ENCODE peak calls at places on chromosomes 13 and 19, in nine cellular contexts. One of them, this sample, is unnamed.

GRCh38 chr19:10288662-10289166 is 1.0 kb upstream of the ICAM5 start:
- DNase-seq in SK-N-SH: peak; percentile 83
- DNase-seq in Caco-2: peak; percentile 82
- DNase-seq in kidney: no peak
- DNase-seq in hepatocyte: no peak
- DNase-seq in PC-9: peak; percentile 71
- DNase-seq in heart left ventricle: no peak
- DNase-seq in H9: peak; percentile 84
- DNase-seq in neural progenitor cell: peak; percentile 76
- DNase-seq in this sample: no peak

GRCh38 chr13:42396901-42397670 is 125.1 kb downstream of the AKAP11 start:
- DNase-seq in hepatocyte: no peak
- DNase-seq in Caco-2: no peak
- DNase-seq in kidney: no peak
- DNase-seq in neural progenitor cell: no peak
- DNase-seq in heart left ventricle: no peak
- DNase-seq in PC-9: no peak
- DNase-seq in SK-N-SH: no peak
- DNase-seq in H9: no peak
- DNase-seq in this sample: no peak

GRCh38 chr19:53808710-53809125 is 15.4 kb downstream of the NLRP12 start:
- DNase-seq in SK-N-SH: peak; percentile 49
- DNase-seq in Caco-2: no peak
- DNase-seq in heart left ventricle: no peak
- DNase-seq in PC-9: peak; percentile 29
- DNase-seq in H9: peak; percentile 66
- DNase-seq in hepatocyte: peak; percentile 45
- DNase-seq in kidney: no peak
- DNase-seq in neural progenitor cell: peak; percentile 68
- DNase-seq in this sample: no peak

GRCh38 chr19:6639439-6639838 is 30.5 kb downstream of the TNFSF14 start:
- DNase-seq in Caco-2: no peak
- DNase-seq in hepatocyte: no peak
- DNase-seq in PC-9: no peak
- DNase-seq in heart left ventricle: no peak
- DNase-seq in kidney: no peak
- DNase-seq in H9: no peak
- DNase-seq in neural progenitor cell: no peak
- DNase-seq in SK-N-SH: no peak
- DNase-seq in this sample: no peak

GRCh38 chr13:72763411-72763810 is 18.3 kb downstream of the DIS3 start:
- DNase-seq in neural progenitor cell: no peak
- DNase-seq in H9: no peak
- DNase-seq in PC-9: no peak
- DNase-seq in SK-N-SH: no peak
- DNase-seq in heart left ventricle: no peak
- DNase-seq in Caco-2: no peak
- DNase-seq in kidney: no peak
- DNase-seq in hepatocyte: no peak
- DNase-seq in this sample: no peak

GRCh38 chr13:51778407-51778806 is 25.6 kb downstream of the DHRS12 start:
- DNase-seq in heart left ventricle: no peak
- DNase-seq in Caco-2: no peak
- DNase-seq in hepatocyte: no peak
- DNase-seq in SK-N-SH: no peak
- DNase-seq in neural progenitor cell: no peak
- DNase-seq in H9: no peak
- DNase-seq in PC-9: no peak
- DNase-seq in kidney: no peak
- DNase-seq in this sample: no peak

GRCh38 chr19:8575467-8575997 is 1.7 kb downstream of the MYO1F start:
- DNase-seq in SK-N-SH: no peak
- DNase-seq in kidney: no peak
- DNase-seq in Caco-2: no peak
- DNase-seq in H9: peak; percentile 69
- DNase-seq in neural progenitor cell: no peak
- DNase-seq in PC-9: peak; percentile 22
- DNase-seq in hepatocyte: no peak
- DNase-seq in heart left ventricle: no peak
- DNase-seq in this sample: no peak

GRCh38 chr19:29665826-29666633 is 769 bp downstream of the PLEKHF1 start:
- DNase-seq in kidney: peak; percentile 84
- DNase-seq in Caco-2: peak; percentile 27
- DNase-seq in SK-N-SH: peak; percentile 70
- DNase-seq in H9: peak; percentile 86
- DNase-seq in hepatocyte: peak; percentile 39
- DNase-seq in heart left ventricle: peak; percentile 69
- DNase-seq in neural progenitor cell: peak; percentile 62
- DNase-seq in PC-9: peak; percentile 76
- DNase-seq in this sample: peak; percentile 37

GRCh38 chr13:82364525-82364924 is 1517.7 kb downstream of the SLITRK1 start:
- DNase-seq in Caco-2: no peak
- DNase-seq in hepatocyte: no peak
- DNase-seq in neural progenitor cell: no peak
- DNase-seq in kidney: no peak
- DNase-seq in SK-N-SH: no peak
- DNase-seq in heart left ventricle: no peak
- DNase-seq in PC-9: no peak
- DNase-seq in H9: no peak
- DNase-seq in this sample: no peak

GRCh38 chr19:8305798-8306197 is 2.4 kb downstream of the CD320 start:
- DNase-seq in neural progenitor cell: no peak
- DNase-seq in Caco-2: no peak
- DNase-seq in heart left ventricle: peak; percentile 7
- DNase-seq in H9: no peak
- DNase-seq in kidney: peak; percentile 35
- DNase-seq in hepatocyte: no peak
- DNase-seq in SK-N-SH: no peak
- DNase-seq in PC-9: no peak
- DNase-seq in this sample: no peak

GRCh38 chr19:34835952-34836351 is 62.9 kb upstream of the ZNF599 start:
- DNase-seq in H9: no peak
- DNase-seq in PC-9: no peak
- DNase-seq in kidney: no peak
- DNase-seq in SK-N-SH: no peak
- DNase-seq in Caco-2: no peak
- DNase-seq in neural progenitor cell: no peak
- DNase-seq in hepatocyte: no peak
- DNase-seq in heart left ventricle: no peak
- DNase-seq in this sample: no peak

GRCh38 chr13:79581870-79582315 is 100.9 kb downstream of the NDFIP2 start:
- DNase-seq in Caco-2: no peak
- DNase-seq in kidney: no peak
- DNase-seq in heart left ventricle: peak; percentile 25
- DNase-seq in SK-N-SH: no peak
- DNase-seq in H9: peak; percentile 38
- DNase-seq in PC-9: peak; percentile 40
- DNase-seq in hepatocyte: no peak
- DNase-seq in neural progenitor cell: peak; percentile 65
- DNase-seq in this sample: no peak

GRCh38 chr19:48436586-48436985 is 9.2 kb upstream of the GRWD1 start:
- DNase-seq in neural progenitor cell: no peak
- DNase-seq in PC-9: no peak
- DNase-seq in H9: no peak
- DNase-seq in kidney: no peak
- DNase-seq in hepatocyte: no peak
- DNase-seq in heart left ventricle: no peak
- DNase-seq in SK-N-SH: peak; percentile 22
- DNase-seq in Caco-2: no peak
- DNase-seq in this sample: no peak

DNA sequence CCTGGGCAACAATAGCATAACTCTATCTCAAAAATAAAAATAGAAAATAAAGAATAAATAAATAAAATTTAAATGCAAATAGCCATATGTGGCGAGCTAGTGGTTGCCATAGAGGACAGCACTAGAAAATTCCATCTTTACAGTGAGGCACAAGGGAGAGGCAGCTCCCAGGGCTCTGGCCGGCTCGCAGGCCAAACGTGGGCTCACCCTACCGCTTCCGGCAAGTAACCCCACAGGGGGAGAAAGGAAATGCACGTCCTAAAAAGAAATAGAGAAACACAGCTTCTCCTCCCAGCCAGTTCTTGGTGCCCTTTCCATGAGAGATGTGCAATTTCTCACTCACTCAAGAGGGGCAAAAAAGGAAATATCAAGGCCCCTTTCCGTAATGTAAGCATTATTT is 12.4 kb upstream of the GRWD1 start:
- DNase-seq in kidney: no peak
- DNase-seq in heart left ventricle: no peak
- DNase-seq in H9: no peak
- DNase-seq in hepatocyte: no peak
- DNase-seq in SK-N-SH: no peak
- DNase-seq in PC-9: no peak
- DNase-seq in neural progenitor cell: no peak
- DNase-seq in Caco-2: no peak
- DNase-seq in this sample: no peak
- H3K4me1 ChIP-seq in kidney: no peaks in the 10 kb centered on the region
- H3K4me1 ChIP-seq in heart left ventricle: no peaks in the 10 kb centered on the region
- H3K4me1 ChIP-seq in H9: no peaks in the 10 kb centered on the region
- H3K4me1 ChIP-seq in hepatocyte: no peaks in the 10 kb centered on the region
- H3K4me1 ChIP-seq in SK-N-SH: no peaks in the 10 kb centered on the region
- H3K4me1 ChIP-seq in PC-9: no peaks in the 10 kb centered on the region
- H3K4me1 ChIP-seq in neural progenitor cell: no peaks in the 10 kb centered on the region
- H3K4me1 ChIP-seq in Caco-2: no peaks in the 10 kb centered on the region
- H3K4me1 ChIP-seq in this sample: no peaks in the 10 kb centered on the region

GRCh38 chr19:19417618-19418270 is 12.3 kb downstream of the GATAD2A start:
- DNase-seq in PC-9: no peak
- DNase-seq in Caco-2: no peak
- DNase-seq in heart left ventricle: no peak
- DNase-seq in hepatocyte: no peak
- DNase-seq in SK-N-SH: no peak
- DNase-seq in H9: no peak
- DNase-seq in kidney: peak; percentile 58
- DNase-seq in neural progenitor cell: no peak
- DNase-seq in this sample: no peak
- H3K4me1 ChIP-seq in PC-9: no peaks in the 10 kb centered on the region
- H3K4me1 ChIP-seq in Caco-2: no peaks in the 10 kb centered on the region
- H3K4me1 ChIP-seq in heart left ventricle: no peaks in the 10 kb centered on the region
- H3K4me1 ChIP-seq in hepatocyte: no peaks in the 10 kb centered on the region
- H3K4me1 ChIP-seq in SK-N-SH: peaks cover 8% of the 10 kb centered on the region
- H3K4me1 ChIP-seq in H9: peaks cover 2% of the 10 kb centered on the region
- H3K4me1 ChIP-seq in kidney: peaks cover 24% of the 10 kb centered on the region
- H3K4me1 ChIP-seq in neural progenitor cell: peaks cover 11% of the 10 kb centered on the region
- H3K4me1 ChIP-seq in this sample: peaks cover 7% of the 10 kb centered on the region

GRCh38 chr13:98251708-98252107 is 74.6 kb upstream of the RNF113B start:
- DNase-seq in neural progenitor cell: no peak
- DNase-seq in heart left ventricle: no peak
- DNase-seq in Caco-2: no peak
- DNase-seq in hepatocyte: no peak
- DNase-seq in kidney: no peak
- DNase-seq in H9: no peak
- DNase-seq in PC-9: no peak
- DNase-seq in SK-N-SH: no peak
- DNase-seq in this sample: no peak

GRCh38 chr13:98242403-98242802 is 65.3 kb upstream of the RNF113B start:
- DNase-seq in hepatocyte: no peak
- DNase-seq in PC-9: no peak
- DNase-seq in H9: no peak
- DNase-seq in SK-N-SH: no peak
- DNase-seq in kidney: no peak
- DNase-seq in neural progenitor cell: no peak
- DNase-seq in heart left ventricle: no peak
- DNase-seq in Caco-2: no peak
- DNase-seq in this sample: no peak

GRCh38 chr13:98240974-98241373 is 63.9 kb upstream of the RNF113B start:
- DNase-seq in Caco-2: no peak
- DNase-seq in H9: no peak
- DNase-seq in PC-9: no peak
- DNase-seq in SK-N-SH: no peak
- DNase-seq in hepatocyte: no peak
- DNase-seq in neural progenitor cell: no peak
- DNase-seq in kidney: no peak
- DNase-seq in heart left ventricle: no peak
- DNase-seq in this sample: no peak

GRCh38 chr13:98246538-98247172 is 69.6 kb upstream of the RNF113B start:
- DNase-seq in Caco-2: no peak
- DNase-seq in neural progenitor cell: no peak
- DNase-seq in heart left ventricle: no peak
- DNase-seq in hepatocyte: peak; percentile 19
- DNase-seq in PC-9: no peak
- DNase-seq in kidney: no peak
- DNase-seq in SK-N-SH: no peak
- DNase-seq in H9: no peak
- DNase-seq in this sample: no peak
- H3K4me1 ChIP-seq in Caco-2: peaks cover 28% of the 10 kb centered on the region
- H3K4me1 ChIP-seq in neural progenitor cell: no peaks in the 10 kb centered on the region
- H3K4me1 ChIP-seq in heart left ventricle: no peaks in the 10 kb centered on the region
- H3K4me1 ChIP-seq in hepatocyte: peaks cover 11% of the 10 kb centered on the region
- H3K4me1 ChIP-seq in PC-9: no peaks in the 10 kb centered on the region
- H3K4me1 ChIP-seq in kidney: peaks cover 5% of the 10 kb centered on the region
- H3K4me1 ChIP-seq in SK-N-SH: no peaks in the 10 kb centered on the region
- H3K4me1 ChIP-seq in H9: no peaks in the 10 kb centered on the region
- H3K4me1 ChIP-seq in this sample: no peaks in the 10 kb centered on the region

GRCh38 chr19:44748426-44749254 is at the start of gene BCL3:
- DNase-seq in SK-N-SH: peak; percentile 76
- DNase-seq in hepatocyte: peak; percentile 92
- DNase-seq in neural progenitor cell: peak; percentile 53
- DNase-seq in kidney: peak; percentile 96
- DNase-seq in heart left ventricle: peak; percentile 84
- DNase-seq in H9: no peak
- DNase-seq in PC-9: peak; percentile 88
- DNase-seq in Caco-2: peak; percentile 74
- DNase-seq in this sample: no peak

GRCh38 chr19:44747739-44748425 is 626 bp upstream of the BCL3 start:
- DNase-seq in SK-N-SH: peak; percentile 63
- DNase-seq in hepatocyte: peak; percentile 72
- DNase-seq in Caco-2: peak; percentile 53
- DNase-seq in H9: peak; percentile 61
- DNase-seq in heart left ventricle: peak; percentile 79
- DNase-seq in PC-9: peak; percentile 67
- DNase-seq in neural progenitor cell: peak; percentile 17
- DNase-seq in kidney: peak; percentile 93
- DNase-seq in this sample: no peak

GRCh38 chr19:44750713-44751112 is 2.2 kb downstream of the BCL3 start:
- DNase-seq in hepatocyte: no peak
- DNase-seq in SK-N-SH: no peak
- DNase-seq in neural progenitor cell: no peak
- DNase-seq in Caco-2: no peak
- DNase-seq in PC-9: no peak
- DNase-seq in H9: no peak
- DNase-seq in heart left ventricle: no peak
- DNase-seq in kidney: no peak
- DNase-seq in this sample: no peak

GRCh38 chr19:44749318-44749717 is 810 bp downstream of the BCL3 start:
- DNase-seq in H9: no peak
- DNase-seq in Caco-2: no peak
- DNase-seq in neural progenitor cell: no peak
- DNase-seq in SK-N-SH: no peak
- DNase-seq in hepatocyte: no peak
- DNase-seq in kidney: no peak
- DNase-seq in heart left ventricle: no peak
- DNase-seq in PC-9: no peak
- DNase-seq in this sample: no peak

DNA sequence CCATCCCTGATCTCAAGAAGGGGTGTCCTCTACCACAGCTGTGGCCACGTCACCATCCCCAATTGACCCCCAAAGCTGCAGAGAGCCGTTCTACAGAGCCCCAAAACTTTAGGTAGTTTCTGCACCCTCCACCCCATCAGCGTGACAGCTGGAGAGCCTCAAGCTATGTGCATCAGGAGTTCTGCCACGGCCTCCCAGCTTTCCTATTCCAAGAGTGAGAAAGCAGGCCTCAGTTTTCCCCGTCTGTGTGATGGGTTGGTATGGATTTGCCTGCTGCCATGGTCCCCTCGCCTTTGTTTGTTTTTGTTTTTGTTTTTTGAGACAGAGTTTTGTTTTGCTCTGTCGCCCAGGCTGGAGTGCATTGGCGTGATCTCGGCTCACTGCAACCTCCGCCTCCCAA is 1.5 kb downstream of the BCL3 start:
- DNase-seq in kidney: peak; percentile 44
- DNase-seq in hepatocyte: no peak
- DNase-seq in H9: no peak
- DNase-seq in heart left ventricle: no peak
- DNase-seq in PC-9: no peak
- DNase-seq in SK-N-SH: no peak
- DNase-seq in Caco-2: no peak
- DNase-seq in neural progenitor cell: no peak
- DNase-seq in this sample: no peak
- H3K4me1 ChIP-seq in kidney: peaks cover 36% of the 10 kb centered on the region
- H3K4me1 ChIP-seq in hepatocyte: peaks cover 38% of the 10 kb centered on the region
- H3K4me1 ChIP-seq in H9: no peaks in the 10 kb centered on the region
- H3K4me1 ChIP-seq in heart left ventricle: peaks cover 7% of the 10 kb centered on the region
- H3K4me1 ChIP-seq in PC-9: peaks cover 68% of the 10 kb centered on the region
- H3K4me1 ChIP-seq in SK-N-SH: peaks cover 15% of the 10 kb centered on the region
- H3K4me1 ChIP-seq in Caco-2: peaks cover 42% of the 10 kb centered on the region
- H3K4me1 ChIP-seq in neural progenitor cell: peaks cover 10% of the 10 kb centered on the region
- H3K4me1 ChIP-seq in this sample: peaks cover 13% of the 10 kb centered on the region